ENCODE peak calls at places on chromosomes 16 and 17, in six cellular contexts. One of them, this sample, is unnamed.

GRCh38 chr17:17712268-17712924 is 31.1 kb downstream of the RAI1 start:
- DNase-seq in OCI-LY7: no peak
- DNase-seq in GM23338: no peak
- DNase-seq in cardiac fibroblast: peak
- DNase-seq in epithelial cell of esophagus: peak
- DNase-seq in body of pancreas: no peak
- DNase-seq in this sample: peak

GRCh38 chr17:9336817-9337216 is 238.8 kb downstream of the STX8 start:
- DNase-seq in OCI-LY7: no peak
- DNase-seq in GM23338: no peak
- DNase-seq in cardiac fibroblast: no peak
- DNase-seq in epithelial cell of esophagus: no peak
- DNase-seq in body of pancreas: no peak
- DNase-seq in this sample: no peak

GRCh38 chr17:42842286-42842685 is 2.1 kb upstream of the AOC2 start:
- DNase-seq in OCI-LY7: no peak
- DNase-seq in GM23338: no peak
- DNase-seq in cardiac fibroblast: no peak
- DNase-seq in epithelial cell of esophagus: no peak
- DNase-seq in body of pancreas: no peak
- DNase-seq in this sample: no peak

GRCh38 chr16:30184430-30185140 is 1.2 kb downstream of the CORO1A start:
- DNase-seq in OCI-LY7: peak
- DNase-seq in GM23338: peak
- DNase-seq in cardiac fibroblast: no peak
- DNase-seq in epithelial cell of esophagus: peak
- DNase-seq in body of pancreas: no peak
- DNase-seq in this sample: peak

GRCh38 chr17:27770877-27771276 is 29.5 kb downstream of the NOS2 start:
- DNase-seq in OCI-LY7: no peak
- DNase-seq in GM23338: no peak
- DNase-seq in cardiac fibroblast: no peak
- DNase-seq in epithelial cell of esophagus: no peak
- DNase-seq in body of pancreas: no peak
- DNase-seq in this sample: no peak

GRCh38 chr17:12789976-12790805 is 893 bp downstream of the ARHGAP44 start:
- DNase-seq in OCI-LY7: no peak
- DNase-seq in GM23338: peak
- DNase-seq in cardiac fibroblast: no peak
- DNase-seq in epithelial cell of esophagus: peak
- DNase-seq in body of pancreas: peak
- DNase-seq in this sample: no peak

GRCh38 chr16:16141784-16142396 is 81.4 kb downstream of the ABCC6 start:
- DNase-seq in OCI-LY7: no peak
- DNase-seq in GM23338: no peak
- DNase-seq in cardiac fibroblast: no peak
- DNase-seq in epithelial cell of esophagus: no peak
- DNase-seq in body of pancreas: no peak
- DNase-seq in this sample: no peak

GRCh38 chr17:50221500-50222480 is 20.4 kb upstream of the COL1A1 start:
- DNase-seq in OCI-LY7: no peak
- DNase-seq in GM23338: no peak
- DNase-seq in cardiac fibroblast: peak
- DNase-seq in epithelial cell of esophagus: peak
- DNase-seq in body of pancreas: no peak
- DNase-seq in this sample: no peak

GRCh38 chr17:60534010-60534555 is 8.0 kb upstream of the APPBP2 start:
- DNase-seq in OCI-LY7: no peak
- DNase-seq in GM23338: no peak
- DNase-seq in cardiac fibroblast: no peak
- DNase-seq in epithelial cell of esophagus: no peak
- DNase-seq in body of pancreas: no peak
- DNase-seq in this sample: no peak

GRCh38 chr17:31134526-31134925 is 39.7 kb downstream of the NF1 start:
- DNase-seq in OCI-LY7: no peak
- DNase-seq in GM23338: no peak
- DNase-seq in cardiac fibroblast: no peak
- DNase-seq in epithelial cell of esophagus: no peak
- DNase-seq in body of pancreas: no peak
- DNase-seq in this sample: no peak

GRCh38 chr17:80979547-80980378 is 11.9 kb upstream of the CHMP6 start:
- DNase-seq in OCI-LY7: no peak
- DNase-seq in GM23338: no peak
- DNase-seq in cardiac fibroblast: no peak
- DNase-seq in epithelial cell of esophagus: no peak
- DNase-seq in body of pancreas: no peak
- DNase-seq in this sample: no peak

GRCh38 chr16:30394603-30395154 is 541 bp upstream of the ZNF48 start:
- DNase-seq in OCI-LY7: no peak
- DNase-seq in GM23338: peak
- DNase-seq in cardiac fibroblast: peak
- DNase-seq in epithelial cell of esophagus: no peak
- DNase-seq in body of pancreas: no peak
- DNase-seq in this sample: no peak

GRCh38 chr17:63116967-63117366 is 150.9 kb downstream of the TANC2 start:
- DNase-seq in OCI-LY7: no peak
- DNase-seq in GM23338: peak
- DNase-seq in cardiac fibroblast: peak
- DNase-seq in epithelial cell of esophagus: peak
- DNase-seq in body of pancreas: peak
- DNase-seq in this sample: no peak

GRCh38 chr17:17840751-17841591 is 4.2 kb upstream of the SREBF1 start:
- DNase-seq in OCI-LY7: peak
- DNase-seq in GM23338: peak
- DNase-seq in cardiac fibroblast: peak
- DNase-seq in epithelial cell of esophagus: peak
- DNase-seq in body of pancreas: no peak
- DNase-seq in this sample: no peak

GRCh38 chr16:78455861-78456260 is 356.4 kb downstream of the WWOX start:
- DNase-seq in OCI-LY7: no peak
- DNase-seq in GM23338: no peak
- DNase-seq in cardiac fibroblast: no peak
- DNase-seq in epithelial cell of esophagus: no peak
- DNase-seq in body of pancreas: peak
- DNase-seq in this sample: no peak

DNA sequence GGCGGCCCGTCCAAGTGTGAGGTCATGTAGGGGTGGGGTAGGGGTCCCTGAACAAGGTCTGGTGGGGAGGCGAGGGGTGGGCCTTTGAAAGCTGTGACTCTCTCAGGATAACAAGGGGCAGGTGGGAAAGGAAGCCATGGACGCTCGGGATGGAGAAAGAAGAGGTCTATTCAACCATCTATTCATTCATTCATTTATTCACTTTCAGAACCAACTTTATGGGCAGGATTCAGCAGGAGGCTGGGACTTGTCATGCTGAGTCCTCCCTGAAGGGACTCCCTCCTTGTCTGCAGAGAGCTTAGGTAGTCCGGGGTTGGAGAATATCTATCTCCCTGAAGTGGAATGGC is 8.6 kb upstream of the CD300A start:
- DNase-seq in OCI-LY7: no peak
- DNase-seq in GM23338: no peak
- DNase-seq in cardiac fibroblast: no peak
- DNase-seq in epithelial cell of esophagus: no peak
- DNase-seq in body of pancreas: no peak
- DNase-seq in this sample: no peak
- TF ChIP-seq CTCF in OCI-LY7: no peak
- TF ChIP-seq CTCF in GM23338: no peak
- TF ChIP-seq CTCF in cardiac fibroblast: no peak
- TF ChIP-seq CTCF in epithelial cell of esophagus: no peak
- TF ChIP-seq CTCF in body of pancreas: no peak
- TF ChIP-seq CTCF in this sample: peak

DNA sequence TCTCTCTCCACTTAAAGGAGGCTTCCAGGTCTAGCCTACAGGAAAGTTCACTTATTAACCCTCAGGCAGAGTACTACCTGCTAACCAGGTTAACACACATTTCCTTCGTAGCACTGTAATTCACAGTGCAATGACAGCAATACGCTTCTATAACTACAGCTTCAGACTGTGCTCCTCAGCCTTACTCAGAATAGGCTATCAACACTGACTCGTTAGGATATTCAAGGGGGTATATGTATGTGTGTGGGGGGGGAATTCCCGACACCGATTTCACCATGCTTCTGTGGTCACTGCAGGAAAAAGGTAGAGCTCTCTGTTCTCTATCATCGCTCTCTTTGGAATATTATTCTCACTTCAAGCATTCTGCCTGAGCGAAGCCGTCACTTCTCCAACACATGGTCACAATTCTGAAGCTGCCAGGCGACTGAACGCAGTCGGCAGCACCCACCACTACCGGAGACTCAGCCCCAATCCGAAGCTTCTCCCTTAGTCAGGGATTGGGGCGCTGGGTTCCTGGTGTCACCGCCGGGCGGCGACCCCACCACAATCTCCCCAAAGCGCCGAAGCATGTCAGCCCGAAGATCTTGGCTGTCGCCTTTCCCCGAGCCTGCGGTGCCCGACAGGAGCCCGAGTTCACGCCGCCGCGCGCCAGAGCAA is 599 bp downstream of the GGA3 start:
- DNase-seq in OCI-LY7: no peak
- DNase-seq in GM23338: peak
- DNase-seq in cardiac fibroblast: peak
- DNase-seq in epithelial cell of esophagus: peak
- DNase-seq in body of pancreas: no peak
- DNase-seq in this sample: no peak
- TF ChIP-seq CTCF in OCI-LY7: peak
- TF ChIP-seq CTCF in GM23338: no peak
- TF ChIP-seq CTCF in cardiac fibroblast: no peak
- TF ChIP-seq CTCF in epithelial cell of esophagus: no peak
- TF ChIP-seq CTCF in body of pancreas: no peak
- TF ChIP-seq CTCF in this sample: peak

GRCh38 chr17:57441270-57441600 is 184.9 kb downstream of the MSI2 start:
- DNase-seq in OCI-LY7: peak
- DNase-seq in GM23338: no peak
- DNase-seq in cardiac fibroblast: no peak
- DNase-seq in epithelial cell of esophagus: no peak
- DNase-seq in body of pancreas: no peak
- DNase-seq in this sample: no peak

GRCh38 chr17:57438031-57438731 is 181.9 kb downstream of the MSI2 start:
- DNase-seq in OCI-LY7: no peak
- DNase-seq in GM23338: no peak
- DNase-seq in cardiac fibroblast: no peak
- DNase-seq in epithelial cell of esophagus: no peak
- DNase-seq in body of pancreas: no peak
- DNase-seq in this sample: no peak

GRCh38 chr17:57442914-57443571 is 186.7 kb downstream of the MSI2 start:
- DNase-seq in OCI-LY7: peak
- DNase-seq in GM23338: no peak
- DNase-seq in cardiac fibroblast: peak
- DNase-seq in epithelial cell of esophagus: peak
- DNase-seq in body of pancreas: peak
- DNase-seq in this sample: no peak

GRCh38 chr17:57442401-57442823 is 186.1 kb downstream of the MSI2 start:
- DNase-seq in OCI-LY7: no peak
- DNase-seq in GM23338: no peak
- DNase-seq in cardiac fibroblast: no peak
- DNase-seq in epithelial cell of esophagus: no peak
- DNase-seq in body of pancreas: no peak
- DNase-seq in this sample: no peak

DNA sequence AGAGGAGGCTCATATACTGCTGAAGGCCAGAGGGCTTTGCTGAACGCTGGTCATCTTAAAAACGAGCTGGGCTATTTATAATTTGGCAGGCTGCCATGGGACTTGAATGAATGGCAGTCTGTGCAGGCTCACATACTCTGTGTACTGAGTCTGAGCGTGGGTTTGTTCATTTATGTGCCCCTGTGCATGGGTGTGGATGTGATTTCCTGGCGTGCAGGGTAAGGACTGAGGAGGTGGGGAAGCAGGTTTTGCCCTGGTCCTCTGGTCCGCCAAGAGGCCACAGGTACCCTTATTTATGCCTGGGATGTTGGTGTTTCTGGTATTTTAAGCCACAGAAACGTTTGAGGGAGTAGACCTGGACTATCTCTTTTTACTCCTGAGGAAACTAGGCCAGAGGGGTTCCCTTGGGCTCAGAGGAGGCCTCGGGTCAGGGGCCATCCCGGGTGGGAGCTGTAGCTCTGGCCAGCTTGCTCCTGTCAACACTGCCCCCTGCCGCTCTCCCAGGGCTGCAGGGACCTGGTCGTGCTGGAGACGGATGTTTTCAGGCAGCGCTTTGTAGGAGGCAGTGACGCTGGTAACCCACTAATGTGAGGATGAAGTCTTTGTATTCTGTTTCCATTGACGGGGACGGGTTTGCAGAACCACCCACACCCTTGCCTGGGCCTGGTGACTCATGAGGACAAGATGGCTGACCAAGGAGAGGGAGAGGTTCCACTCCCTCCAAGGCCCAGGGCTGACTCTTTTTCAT is 184.4 kb downstream of the MSI2 start:
- DNase-seq in OCI-LY7: peak
- DNase-seq in GM23338: peak
- DNase-seq in cardiac fibroblast: peak
- DNase-seq in epithelial cell of esophagus: peak
- DNase-seq in body of pancreas: peak
- DNase-seq in this sample: peak
- TF ChIP-seq CTCF in OCI-LY7: peak
- TF ChIP-seq CTCF in GM23338: peak
- TF ChIP-seq CTCF in cardiac fibroblast: peak
- TF ChIP-seq CTCF in epithelial cell of esophagus: peak
- TF ChIP-seq CTCF in body of pancreas: peak
- TF ChIP-seq CTCF in this sample: no peak

DNA sequence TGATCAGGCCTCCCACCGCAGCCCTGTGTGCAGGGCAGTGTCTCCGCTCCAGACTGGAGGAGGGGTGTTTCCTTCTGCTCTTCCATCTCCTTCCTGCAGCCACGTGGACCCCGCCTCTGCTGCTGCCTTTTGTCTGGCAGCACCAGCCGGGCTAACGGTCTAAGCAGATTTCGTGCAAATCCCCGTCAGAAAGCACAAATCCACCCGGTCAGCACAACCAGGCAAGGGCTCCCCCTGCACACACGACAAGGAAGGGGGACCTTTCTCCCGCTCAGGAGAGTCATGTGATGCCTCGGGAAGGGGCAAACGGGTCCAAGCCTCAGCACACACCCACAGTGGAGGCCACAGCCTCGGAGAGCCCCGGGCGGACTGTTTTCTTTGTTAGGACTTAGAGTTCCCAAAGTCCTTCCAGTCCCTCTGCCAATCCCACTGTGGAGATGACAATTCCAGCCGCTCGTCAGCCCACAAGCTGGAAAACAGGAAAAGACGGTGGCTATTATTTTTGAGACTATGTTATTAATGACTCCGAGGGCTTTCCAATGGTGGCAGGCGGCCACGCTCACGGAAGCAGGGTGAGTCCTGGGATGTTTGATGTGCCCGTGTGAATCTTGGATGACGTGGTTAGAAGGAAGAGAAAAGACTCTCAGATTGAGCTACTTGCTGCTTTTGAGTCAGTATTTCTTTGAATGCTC is 22.5 kb upstream of the MEAK7 start:
- DNase-seq in OCI-LY7: no peak
- DNase-seq in GM23338: no peak
- DNase-seq in cardiac fibroblast: peak
- DNase-seq in epithelial cell of esophagus: peak
- DNase-seq in body of pancreas: no peak
- DNase-seq in this sample: no peak
- TF ChIP-seq CTCF in OCI-LY7: no peak
- TF ChIP-seq CTCF in GM23338: no peak
- TF ChIP-seq CTCF in cardiac fibroblast: no peak
- TF ChIP-seq CTCF in epithelial cell of esophagus: no peak
- TF ChIP-seq CTCF in body of pancreas: no peak
- TF ChIP-seq CTCF in this sample: no peak

This sample was measured in natural killer cell.